ENCODE peak calls at places on chromosomes 11 and 22, in four cellular contexts. T is astrocyte of the spinal cord, O is psoas muscle, W is progenitor cell of endocrine pancreas. Y is an unnamed sample.

GRCh38 chr11:125892994-125893393 is 5.5 kb downstream of the HYLS1 start:
- DNase-seq in T (no peak), O (no peak), W (no peak), Y (no peak)

GRCh38 chr22:29689872-29690213 is 30.0 kb upstream of the CABP7 start:
- DNase-seq in T (peak; percentile 61), O (peak; percentile 82), W (peak; percentile 51), Y (peak; percentile 77)

GRCh38 chr11:117172678-117173421 is 5.7 kb upstream of the SIDT2 start:
- DNase-seq in T (no peak), O (no peak), W (no peak), Y (no peak)

GRCh38 chr11:122176651-122177050 is 60.6 kb upstream of the BLID start:
- DNase-seq in T (no peak), O (no peak), W (no peak), Y (no peak)

GRCh38 chr11:86119062-86119461 is 50.2 kb upstream of the PICALM start:
- DNase-seq in T (no peak), O (no peak), W (no peak), Y (no peak)

GRCh38 chr11:94563176-94563847 is 3.9 kb upstream of the PIWIL4 start:
- DNase-seq in T (peak; percentile 69), O (no peak), W (no peak), Y (no peak)

GRCh38 chr11:693415-693831 is 1.6 kb downstream of the DEAF1 start:
- DNase-seq in T (no peak), O (no peak), W (no peak), Y (no peak)

GRCh38 chr11:10455637-10456487 is 798 bp downstream of the AMPD3 start:
- DNase-seq in T (peak; percentile 75), O (peak; percentile 80), W (no peak), Y (peak; percentile 40)

GRCh38 chr11:83721286-83721685 is 435.1 kb upstream of the CCDC90B start:
- DNase-seq in T (no peak), O (no peak), W (no peak), Y (no peak)

GRCh38 chr11:61873588-61874459 is 17.5 kb downstream of the FADS3 start:
- DNase-seq in T (no peak), O (peak; percentile 32), W (no peak), Y (no peak)

GRCh38 chr11:123254357-123254756 is 59.3 kb upstream of the CLMP start:
- DNase-seq in T (no peak), O (no peak), W (no peak), Y (no peak)

GRCh38 chr22:21451545-21452520 is 15.4 kb upstream of the TMEM191C start:
- DNase-seq in T (no peak), O (no peak), W (no peak), Y (peak; percentile 2)

GRCh38 chr22:23380230-23380573 is 199.9 kb downstream of the IGLL1 start:
- DNase-seq in T (no peak), O (no peak), W (no peak), Y (no peak)

GRCh38 chr11:120632579-120632978 is 121.0 kb downstream of the GRIK4 start:
- DNase-seq in T (no peak), O (no peak), W (no peak), Y (no peak)

GRCh38 chr11:126544311-126545056 is 189.0 kb downstream of the ST3GAL4 start:
- DNase-seq in T (peak; percentile 73), O (no peak), W (peak; percentile 23), Y (peak; percentile 43)

GRCh38 chr11:76835928-76836612 is 24.6 kb upstream of the ACER3 start:
- DNase-seq in T (peak; percentile 58), O (no peak), W (no peak), Y (no peak)

GRCh38 chr11:45383229-45383628 is 97.1 kb upstream of the SYT13 start:
- DNase-seq in T (peak; percentile 58), O (no peak), W (no peak), Y (no peak)

GRCh38 chr22:29870574-29870973 is 12.4 kb upstream of the MTMR3 start:
- DNase-seq in T (no peak), O (no peak), W (no peak), Y (no peak)

GRCh38 chr11:7430496-7430895 is 54.8 kb upstream of the OLFML1 start:
- DNase-seq in T (no peak), O (no peak), W (no peak), Y (no peak)

GRCh38 chr22:39287076-39287743 is 32.2 kb downstream of the RPL3 start:
- DNase-seq in T (no peak), O (no peak), W (no peak), Y (no peak)

GRCh38 chr11:96215094-96215782 is 127.8 kb downstream of the MAML2 start:
- DNase-seq in T (peak; percentile 70), O (no peak), W (no peak), Y (no peak)

GRCh38 chr11:3131330-3131941 is 33.7 kb downstream of the OSBPL5 start:
- DNase-seq in T (no peak), O (no peak), W (no peak), Y (no peak)

GRCh38 chr11:9002920-9003572 is 755 bp downstream of the NRIP3 start:
- DNase-seq in T (no peak), O (no peak), W (no peak), Y (no peak)

GRCh38 chr11:46918778-46919513 is 596 bp upstream of the LRP4 start:
- DNase-seq in T (no peak), O (no peak), W (no peak), Y (no peak)

GRCh38 chr22:38219644-38220043 is 17.9 kb downstream of the MAFF start:
- DNase-seq in T (no peak), O (no peak), W (no peak), Y (no peak)

GRCh38 chr11:117816151-117816741 is 8.3 kb downstream of the FXYD2 start:
- DNase-seq in T (no peak), O (peak; percentile 54), W (peak; percentile 58), Y (no peak)

GRCh38 chr11:30917859-30918478 is 331.8 kb upstream of the MPPED2 start:
- DNase-seq in T (peak; percentile 52), O (no peak), W (no peak), Y (peak; percentile 43)

GRCh38 chr11:11876458-11876857 is 34.7 kb downstream of the USP47 start:
- DNase-seq in T (no peak), O (peak; percentile 24), W (no peak), Y (peak; percentile 27)

GRCh38 chr11:12143461-12144258 is 33.3 kb downstream of the MICAL2 start:
- DNase-seq in T (no peak), O (no peak), W (no peak), Y (no peak)

GRCh38 chr11:10762185-10762584 is 11.1 kb downstream of the CTR9 start:
- DNase-seq in T (no peak), O (no peak), W (no peak), Y (no peak)

GRCh38 chr22:23037429-23038333 is 32.6 kb upstream of the GNAZ start:
- DNase-seq in T (no peak), O (no peak), W (no peak), Y (no peak)

GRCh38 chr11:10076458-10077141 is 217.4 kb downstream of the SBF2 start:
- DNase-seq in T (peak; percentile 55), O (peak; percentile 60), W (no peak), Y (peak; percentile 58)

GRCh38 chr11:23789938-23790371 is 706.9 kb upstream of the LUZP2 start:
- DNase-seq in T (peak; percentile 72), O (no peak), W (no peak), Y (no peak)

GRCh38 chr11:84720706-84721402 is 906.3 kb downstream of the DLG2 start:
- DNase-seq in T (peak; percentile 6), O (peak; percentile 67), W (no peak), Y (peak; percentile 36)

GRCh38 chr11:11740081-11740702 is 101.6 kb upstream of the USP47 start:
- DNase-seq in T (no peak), O (no peak), W (no peak), Y (no peak)

DNA sequence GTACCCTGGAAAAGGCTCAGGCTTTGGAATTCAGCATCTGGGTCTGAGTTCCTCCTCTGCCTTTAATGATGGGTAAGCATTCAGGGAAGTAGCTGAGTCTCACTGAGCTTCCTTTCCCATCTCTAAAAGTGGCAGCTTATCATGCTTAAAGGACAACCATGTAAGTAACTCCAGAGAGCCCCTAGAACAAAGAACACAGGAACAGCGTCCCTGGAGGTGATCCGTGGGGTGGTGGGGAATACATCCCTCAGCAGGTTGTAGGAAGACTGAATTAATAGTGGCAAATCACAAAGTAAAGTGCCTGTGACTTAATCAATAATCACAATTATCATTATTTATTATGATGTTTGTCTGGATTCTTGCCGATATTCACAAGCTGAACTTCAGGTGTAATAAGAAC is 114.7 kb upstream of the ISX start:
- DNase-seq in T (no peak), O (no peak), W (no peak), Y (no peak)
- TF ChIP-seq CTCF in T (no peak), O (no peak), W (no peak), Y (no peak)

DNA sequence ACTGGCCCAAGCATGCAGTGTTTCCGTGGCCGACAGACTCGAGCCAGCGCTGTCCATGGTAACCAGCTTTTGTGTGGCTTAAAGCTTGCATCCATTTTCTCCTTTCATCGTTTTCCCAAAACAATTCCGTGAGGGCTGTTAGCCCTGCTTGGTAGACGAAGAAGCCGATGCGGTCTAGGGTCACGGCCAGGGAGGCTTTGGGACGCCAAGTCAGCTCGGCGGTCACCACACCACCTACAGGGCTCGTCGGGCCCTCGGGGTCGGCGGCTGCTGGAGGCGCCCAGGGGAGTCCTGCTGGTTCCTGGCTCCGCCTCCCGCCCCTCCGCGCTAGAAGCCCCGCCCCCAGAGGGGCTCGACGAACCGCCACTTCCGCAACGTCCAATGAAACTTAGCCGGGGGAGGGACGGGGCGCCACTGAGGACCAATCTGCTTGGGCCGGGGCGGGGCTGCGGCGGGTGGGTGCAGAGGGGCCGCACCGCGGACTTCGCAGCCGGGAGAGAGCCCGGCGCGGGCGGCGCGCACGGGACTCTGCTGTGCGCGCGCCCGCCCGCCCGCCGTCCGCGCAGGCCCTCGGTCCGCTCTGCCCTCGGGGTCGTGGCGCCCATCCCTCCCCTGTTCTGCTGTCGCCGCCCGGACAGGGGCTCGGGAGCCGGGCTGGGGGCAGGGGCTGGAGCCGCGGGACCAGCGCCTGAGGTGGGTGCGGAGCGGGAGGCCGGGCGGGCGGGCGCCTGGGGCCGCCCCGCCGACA is at the start of gene TIGD3:
- DNase-seq in T (peak; percentile 96), O (peak; percentile 98), W (peak; percentile 98), Y (peak; percentile 98)
- TF ChIP-seq CTCF in T (no peak), O (no peak), W (no peak), Y (no peak)

GRCh38 chr11:134819026-134819425 is 407.0 kb upstream of the B3GAT1 start:
- DNase-seq in T (no peak), O (no peak), W (no peak), Y (peak; percentile 27)
- TF ChIP-seq CTCF in T (no peak), O (no peak), W (peak; percentile 39), Y (no peak)

DNA sequence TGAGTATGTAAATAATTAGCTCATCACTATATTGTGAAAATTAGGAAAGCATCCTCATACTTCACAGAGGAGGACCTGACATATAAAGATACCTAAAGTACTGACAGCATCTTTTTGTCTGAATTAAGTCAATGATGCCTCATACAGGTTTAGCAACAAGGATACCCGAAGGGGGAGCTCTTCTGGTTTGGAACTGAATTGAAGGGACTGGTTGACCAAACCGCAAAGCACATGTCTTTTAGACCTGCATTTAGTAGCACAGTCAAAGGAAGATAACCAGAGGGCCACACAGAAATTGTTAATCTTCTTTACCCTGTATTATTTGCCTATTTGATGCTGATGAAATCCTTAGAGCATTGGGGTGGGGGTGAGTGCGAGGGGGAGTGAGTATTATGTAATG is 12.9 kb upstream of the WT1 start:
- DNase-seq in T (no peak), O (no peak), W (no peak), Y (peak; percentile 23)
- TF ChIP-seq CTCF in T (peak; percentile 17), O (no peak), W (peak; percentile 48), Y (no peak)

GRCh38 chr11:19905280-19905853 is 192.7 kb downstream of the NAV2 start:
- DNase-seq in T (peak; percentile 68), O (no peak), W (no peak), Y (no peak)
- TF ChIP-seq CTCF in T (peak; percentile 49), O (peak; percentile 47), W (peak; percentile 76), Y (peak; percentile 95)